ENCODE peak calls at places on chromosome 19, in nine cellular contexts. K, J, S, Y, V, O, B, G and Z are unnamed samples.

GRCh38 chr19:42076375-42076944 is 494 bp downstream of the ZNF574 start:
- DNase-seq in K (peak; percentile 58), J (no peak), S (no peak), Y (no peak), V (peak; percentile 33), O (no peak), B (no peak), G (no peak), Z (no peak)

GRCh38 chr19:51034704-51035103 is at the start of gene KLK12:
- DNase-seq in K (no peak), J (no peak), S (no peak), Y (no peak), V (no peak), O (no peak), B (no peak), G (no peak), Z (no peak)

GRCh38 chr19:7450243-7451223 is 38.3 kb downstream of the PEX11G start:
- DNase-seq in K (no peak), J (peak; percentile 63), S (no peak), Y (no peak), V (no peak), O (peak; percentile 67), B (no peak), G (no peak), Z (no peak)

GRCh38 chr19:9939301-9939913 is 3.1 kb upstream of the OLFM2 start:
- DNase-seq in K (no peak), J (peak; percentile 60), S (no peak), Y (no peak), V (no peak), O (no peak), B (no peak), G (no peak), Z (no peak)

GRCh38 chr19:33524024-33524664 is 2.6 kb upstream of the PEPD start:
- DNase-seq in K (peak; percentile 19), J (no peak), S (no peak), Y (no peak), V (no peak), O (no peak), B (peak; percentile 85), G (no peak), Z (no peak)

GRCh38 chr19:35114656-35115537 is 726 bp upstream of the FXYD3 start:
- DNase-seq in K (peak; percentile 86), J (peak; percentile 27), S (peak; percentile 78), Y (peak; percentile 74), V (peak; percentile 93), O (peak; percentile 60), B (peak; percentile 45), G (no peak), Z (peak; percentile 37)

GRCh38 chr19:40717325-40717879 is 490 bp downstream of the ITPKC start:
- DNase-seq in K (no peak), J (no peak), S (peak; percentile 55), Y (peak; percentile 65), V (peak; percentile 22), O (no peak), B (peak; percentile 69), G (no peak), Z (no peak)

GRCh38 chr19:49592486-49593232 is 1.7 kb downstream of the PRR12 start:
- DNase-seq in K (no peak), J (no peak), S (no peak), Y (peak; percentile 74), V (no peak), O (no peak), B (peak; percentile 28), G (no peak), Z (no peak)

GRCh38 chr19:4009990-4010807 is 2.7 kb downstream of the PIAS4 start:
- DNase-seq in K (no peak), J (peak; percentile 46), S (no peak), Y (no peak), V (no peak), O (no peak), B (peak; percentile 56), G (no peak), Z (no peak)

GRCh38 chr19:3849092-3849491 is 19.7 kb downstream of the ZFR2 start:
- DNase-seq in K (peak; percentile 22), J (no peak), S (no peak), Y (no peak), V (no peak), O (peak; percentile 9), B (no peak), G (no peak), Z (peak; percentile 9)

GRCh38 chr19:43936219-43936618 is 1.1 kb upstream of the ZNF45 start:
- DNase-seq in K (no peak), J (no peak), S (no peak), Y (no peak), V (no peak), O (no peak), B (no peak), G (no peak), Z (no peak)
- TF ChIP-seq POLR2A in K (no peak), J (no peak), S (no peak), Y (no peak), V (no peak), O (no peak), B (no peak), G (no peak), Z (no peak)

DNA sequence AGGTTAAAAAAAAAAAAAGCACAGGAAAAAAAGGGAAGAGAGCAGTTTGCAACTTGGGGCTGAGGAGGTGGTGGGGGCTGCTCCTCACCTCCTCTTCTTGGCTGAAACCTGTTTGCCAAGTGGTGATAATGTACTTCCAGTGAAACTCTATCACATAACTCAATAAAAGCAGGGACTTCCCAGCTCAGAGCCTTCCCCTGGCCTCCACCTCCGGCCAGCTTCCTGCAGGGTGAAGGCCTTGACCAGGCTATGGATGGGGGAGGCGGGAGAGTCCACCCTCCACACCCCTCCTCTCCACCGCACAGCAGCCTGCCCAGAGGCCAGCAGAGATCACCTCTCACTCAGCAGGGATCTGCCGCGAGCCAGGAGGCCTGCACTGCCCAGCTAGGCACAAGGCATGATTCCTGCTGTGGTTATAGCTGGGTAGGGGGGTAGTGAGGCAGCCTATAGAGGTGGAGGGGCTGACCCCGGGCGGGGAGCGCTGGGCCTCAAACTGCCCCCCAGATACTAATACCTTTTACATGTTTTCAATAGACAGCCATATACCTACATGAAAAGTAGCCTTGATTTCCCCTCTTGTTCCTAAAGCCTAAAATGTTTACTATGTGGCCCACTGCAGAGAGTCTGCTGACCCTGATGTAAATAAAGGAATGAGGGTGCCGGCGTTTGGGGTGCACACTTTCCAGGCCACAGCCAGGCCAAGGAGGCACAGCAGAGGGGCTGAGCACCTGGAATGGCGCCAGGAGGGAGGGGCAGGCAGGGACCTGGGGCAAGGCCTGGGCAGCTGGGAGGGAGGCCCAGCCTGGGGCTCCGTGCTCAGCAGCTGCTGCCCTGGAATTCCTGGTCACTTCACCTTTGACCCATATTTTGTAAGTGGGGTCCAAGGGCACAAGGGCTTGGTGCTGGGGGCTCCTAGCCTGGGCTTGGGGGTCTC is 10.3 kb downstream of the ZNF787 start:
- DNase-seq in K (peak; percentile 40), J (peak; percentile 39), S (no peak), Y (no peak), V (no peak), O (peak; percentile 61), B (peak; percentile 89), G (peak; percentile 71), Z (peak; percentile 64)
- H3K4me1 ChIP-seq in K (peaks cover 91% of the 10 kb centered on the region), J (peaks cover 27% of the 10 kb centered on the region), S (peaks cover 35% of the 10 kb centered on the region), Y (peaks cover 18% of the 10 kb centered on the region), V (peaks cover 80% of the 10 kb centered on the region), O (peaks cover 32% of the 10 kb centered on the region), B (peaks cover 83% of the 10 kb centered on the region), G (peaks cover 70% of the 10 kb centered on the region), Z (peaks cover 53% of the 10 kb centered on the region)

DNA sequence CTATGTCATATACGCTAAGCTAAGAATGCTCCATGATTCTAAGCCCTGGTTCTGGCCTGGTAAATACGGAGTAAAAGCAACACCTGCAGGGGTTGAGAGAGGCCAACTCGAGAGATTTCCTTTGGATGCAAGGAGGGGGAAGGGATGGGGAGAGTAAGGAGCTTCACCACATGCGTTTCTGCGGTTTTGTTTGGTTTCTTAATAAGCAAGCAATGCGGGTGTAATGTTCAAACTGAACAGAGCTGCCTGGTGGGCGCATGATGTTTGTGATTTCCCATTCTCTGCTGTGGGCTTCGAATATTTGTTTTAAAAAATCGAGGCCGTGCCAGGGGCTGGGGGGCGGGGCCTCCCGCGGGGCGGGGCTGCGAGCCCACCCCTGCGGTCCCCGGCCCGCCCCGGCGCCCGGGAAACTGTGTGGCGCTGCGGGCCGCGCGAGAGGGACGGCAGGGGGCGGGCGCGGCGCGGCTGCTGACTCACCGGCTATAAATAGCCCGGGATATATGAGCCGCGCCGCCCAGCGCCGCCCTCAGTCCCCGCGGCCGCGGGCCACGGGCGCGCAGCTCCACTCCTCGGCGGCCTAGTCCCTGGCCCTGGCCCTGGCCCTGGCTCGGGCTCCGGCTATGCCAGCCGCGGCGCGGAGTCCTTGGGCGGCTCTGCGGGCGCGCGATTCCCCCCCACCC is 5.1 kb downstream of the BBC3 start:
- DNase-seq in K (peak; percentile 93), J (peak; percentile 84), S (peak; percentile 94), Y (peak; percentile 89), V (peak; percentile 79), O (peak; percentile 84), B (peak; percentile 91), G (peak; percentile 89), Z (peak; percentile 88)
- TF ChIP-seq CTCF in K (peak; percentile 51), J (peak; percentile 39), S (peak; percentile 16), Y (peak; percentile 28), V (peak; percentile 87), O (no peak), B (peak; percentile 62), G (no peak), Z (peak; percentile 57)

DNA sequence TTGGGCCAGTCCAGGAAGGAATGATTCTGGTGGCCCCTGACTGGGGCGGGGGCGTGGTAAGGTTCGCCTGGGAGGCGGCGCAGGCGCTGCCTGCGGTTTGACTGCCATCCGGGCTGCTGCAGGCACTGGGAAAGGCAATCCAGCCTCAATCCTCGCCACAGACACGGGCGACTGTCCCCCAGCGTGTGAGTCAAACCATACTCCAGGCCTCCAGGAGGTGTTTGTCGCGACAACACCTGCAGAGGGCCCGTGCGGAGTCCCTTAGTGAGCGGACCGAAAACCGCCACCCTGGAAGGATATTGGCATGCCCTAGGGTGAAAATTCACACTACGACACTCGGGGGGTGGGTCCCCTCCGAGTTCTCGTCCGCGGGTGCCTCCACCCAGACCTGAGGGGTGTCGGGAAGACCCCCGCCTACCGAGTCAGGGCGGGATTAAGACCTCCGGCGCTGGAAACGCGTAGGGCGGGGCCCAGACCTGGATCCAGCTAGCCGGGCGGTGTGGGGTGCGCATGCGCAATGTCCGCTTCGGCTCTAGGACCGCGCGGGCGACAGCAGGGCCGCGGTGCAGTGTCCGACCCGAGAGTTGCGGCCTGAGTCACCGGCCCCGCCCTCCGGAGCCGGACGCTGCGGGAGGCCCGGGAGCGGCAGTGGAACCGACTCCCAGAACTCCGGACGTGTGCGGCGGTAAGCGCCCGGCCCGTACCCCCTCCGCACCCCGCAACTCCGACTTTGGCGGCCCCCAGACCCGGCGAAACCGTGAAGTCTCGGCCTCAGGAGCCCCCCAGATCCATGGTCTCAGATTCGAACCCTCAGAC is at the start of gene CAPNS1:
- DNase-seq in K (peak; percentile 98), J (peak; percentile 93), S (peak; percentile 96), Y (peak; percentile 99), V (peak; percentile 87), O (peak; percentile 97), B (peak; percentile 97), G (peak; percentile 99), Z (peak; percentile 98)
- TF ChIP-seq POLR2A in K (peak; percentile 99), J (peak; percentile 92), S (peak; percentile 91), Y (peak; percentile 83), V (peak; percentile 91), O (peak; percentile 96), B (peak; percentile 94), G (peak; percentile 95), Z (peak; percentile 93)

DNA sequence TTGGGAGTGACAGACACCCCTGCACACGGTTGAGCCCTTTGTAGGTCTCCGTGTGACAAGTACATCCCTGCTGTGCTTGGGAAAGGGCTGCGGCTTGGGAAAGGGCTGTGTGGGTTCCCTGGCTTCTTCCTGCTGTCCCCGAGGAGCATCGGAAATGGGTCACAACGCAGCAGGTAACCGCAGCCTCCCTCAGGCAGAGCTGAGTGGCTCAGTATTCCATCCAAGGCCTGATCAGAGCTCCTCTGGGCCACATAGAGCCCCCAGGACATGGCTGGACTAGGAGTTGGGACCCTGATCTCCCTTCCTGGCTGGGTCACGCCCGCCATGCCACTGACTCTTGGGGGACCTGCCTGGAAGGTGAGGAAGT is 16.3 kb downstream of the TECR start:
- DNase-seq in K (no peak), J (no peak), S (no peak), Y (no peak), V (no peak), O (no peak), B (no peak), G (no peak), Z (no peak)
- H3K4me1 ChIP-seq in K (peaks cover 22% of the 10 kb centered on the region), J (peaks cover 6% of the 10 kb centered on the region), S (peaks cover 13% of the 10 kb centered on the region), Y (peaks cover 9% of the 10 kb centered on the region), V (no peaks in the 10 kb centered on the region), O (no peaks in the 10 kb centered on the region), B (peaks cover 28% of the 10 kb centered on the region), G (peaks cover 12% of the 10 kb centered on the region), Z (peaks cover 52% of the 10 kb centered on the region)